ENCODE peak calls at places on chromosomes 12 and 14, in ten cellular contexts. E is AG09309; A is stimulated activated CD4-positive, alpha-beta T cell treated with anti-CD3 and anti-CD28 coated beads, Interleukin-2, amount 100 ng/mL, for 48 hours; C is anterior cingulate cortex; U is activated gamma-delta T cell treated with Interleukin-2 at 50 U/mL for 16 hours; D is left ventricle myocardium superior; L is GM03348; Q is colonic mucosa; J is GOT3; R is NCI-H460. K is an unnamed sample.
A peak's percentile ranks its signal among the peaks of the same experiment; 100 is the strongest.

GRCh38 chr12:89166525-89166934 is 185.8 kb downstream of the DUSP6 start:
- DNase-seq in C (no peak), R (no peak), E (no peak), U (no peak), A (no peak), Q (no peak), J (no peak), L (no peak), D (no peak), K (no peak)

GRCh38 chr12:94873368-94874085 is 130.0 kb downstream of the NDUFA12 start:
- DNase-seq in E (no peak), J (no peak), L (peak; percentile 54), R (no peak), Q (peak; percentile 19), A (no peak), C (no peak), D (peak; percentile 45), U (no peak), K (no peak)

GRCh38 chr12:100860611-100861010 is 66.0 kb downstream of the ANO4 start:
- DNase-seq in C (no peak), R (no peak), L (no peak), J (no peak), Q (no peak), E (no peak), D (no peak), A (no peak), U (no peak), K (no peak)

GRCh38 chr12:79858518-79858917 is 76.4 kb downstream of the PPP1R12A start:
- DNase-seq in J (no peak), U (no peak), E (no peak), C (no peak), L (peak; percentile 66), R (no peak), A (no peak), Q (no peak), D (no peak), K (no peak)

GRCh38 chr12:55733021-55733555 is 4.3 kb upstream of the CD63 start:
- DNase-seq in D (no peak), E (no peak), U (no peak), L (no peak), A (no peak), J (no peak), C (no peak), R (no peak), Q (no peak), K (no peak)

GRCh38 chr12:23504641-23505399 is 444.6 kb downstream of the SOX5 start:
- DNase-seq in R (no peak), C (no peak), A (no peak), E (no peak), D (no peak), J (no peak), Q (no peak), U (no peak), L (no peak), K (no peak)

GRCh38 chr12:63940295-63940997 is 95.9 kb downstream of the SRGAP1 start:
- DNase-seq in R (no peak), E (no peak), Q (no peak), A (no peak), U (no peak), C (peak; percentile 26), J (no peak), D (no peak), L (no peak), K (no peak)

GRCh38 chr14:65243766-65244442 is 141.6 kb upstream of the MAX start:
- DNase-seq in Q (no peak), E (no peak), L (no peak), D (no peak), U (no peak), R (no peak), A (no peak), C (no peak), J (no peak), K (no peak)

GRCh38 chr14:38705220-38705619 is 397.8 kb downstream of the SEC23A start:
- DNase-seq in U (no peak), J (no peak), A (no peak), Q (no peak), E (no peak), R (no peak), D (no peak), C (no peak), L (no peak), K (no peak)

GRCh38 chr12:76591461-76591860 is 31.9 kb upstream of the OSBPL8 start:
- DNase-seq in R (no peak), U (no peak), D (no peak), E (peak; percentile 89), Q (no peak), J (no peak), C (no peak), A (no peak), L (peak; percentile 47), K (no peak)